ENCODE peak calls at places on chromosomes 16 and 17, in seven cellular contexts. One of them, this sample, is unnamed. For H3K4me1, the result is how much of the 10 kb centered on the place peaks cover.

GRCh38 chr17:77254961-77255741 is 114.4 kb downstream of the SEC14L1 start:
- DNase-seq in prostate gland: no peak
- DNase-seq in ovary: no peak
- DNase-seq in uterus: no peak
- DNase-seq in adrenal gland: peak
- DNase-seq in breast epithelium: peak
- DNase-seq in suprapubic skin: no peak
- DNase-seq in this sample: no peak

GRCh38 chr17:53749178-53749577 is 73.5 kb upstream of the KIF2B start:
- DNase-seq in prostate gland: no peak
- DNase-seq in ovary: no peak
- DNase-seq in uterus: no peak
- DNase-seq in adrenal gland: no peak
- DNase-seq in breast epithelium: no peak
- DNase-seq in suprapubic skin: no peak
- DNase-seq in this sample: no peak

GRCh38 chr16:87062569-87063442 is 254.4 kb downstream of the C16orf95 start:
- DNase-seq in prostate gland: peak
- DNase-seq in ovary: peak
- DNase-seq in uterus: no peak
- DNase-seq in adrenal gland: peak
- DNase-seq in breast epithelium: peak
- DNase-seq in suprapubic skin: peak
- DNase-seq in this sample: peak

GRCh38 chr17:80774146-80774545 is 217.5 kb upstream of the CHMP6 start:
- DNase-seq in prostate gland: no peak
- DNase-seq in ovary: no peak
- DNase-seq in uterus: no peak
- DNase-seq in adrenal gland: no peak
- DNase-seq in breast epithelium: no peak
- DNase-seq in suprapubic skin: peak
- DNase-seq in this sample: no peak

GRCh38 chr16:77220427-77220826 is 21.2 kb downstream of the SYCE1L start:
- DNase-seq in prostate gland: no peak
- DNase-seq in ovary: no peak
- DNase-seq in uterus: no peak
- DNase-seq in adrenal gland: no peak
- DNase-seq in breast epithelium: no peak
- DNase-seq in suprapubic skin: no peak
- DNase-seq in this sample: no peak

GRCh38 chr17:4950757-4951204 is at the start of gene ENO3:
- DNase-seq in prostate gland: no peak
- DNase-seq in ovary: peak
- DNase-seq in uterus: peak
- DNase-seq in adrenal gland: no peak
- DNase-seq in breast epithelium: no peak
- DNase-seq in suprapubic skin: no peak
- DNase-seq in this sample: peak

GRCh38 chr17:72900542-72900941 is 191.9 kb downstream of the SLC39A11 start:
- DNase-seq in prostate gland: no peak
- DNase-seq in ovary: no peak
- DNase-seq in uterus: no peak
- DNase-seq in adrenal gland: no peak
- DNase-seq in breast epithelium: no peak
- DNase-seq in suprapubic skin: no peak
- DNase-seq in this sample: no peak

GRCh38 chr17:79951361-79952264 is 84.1 kb downstream of the TBC1D16 start:
- DNase-seq in prostate gland: peak
- DNase-seq in ovary: peak
- DNase-seq in uterus: peak
- DNase-seq in adrenal gland: peak
- DNase-seq in breast epithelium: no peak
- DNase-seq in suprapubic skin: peak
- DNase-seq in this sample: peak

GRCh38 chr17:78558181-78558850 is 18.9 kb downstream of the DNAH17 start:
- DNase-seq in prostate gland: no peak
- DNase-seq in ovary: no peak
- DNase-seq in uterus: no peak
- DNase-seq in adrenal gland: no peak
- DNase-seq in breast epithelium: no peak
- DNase-seq in suprapubic skin: no peak
- DNase-seq in this sample: peak

DNA sequence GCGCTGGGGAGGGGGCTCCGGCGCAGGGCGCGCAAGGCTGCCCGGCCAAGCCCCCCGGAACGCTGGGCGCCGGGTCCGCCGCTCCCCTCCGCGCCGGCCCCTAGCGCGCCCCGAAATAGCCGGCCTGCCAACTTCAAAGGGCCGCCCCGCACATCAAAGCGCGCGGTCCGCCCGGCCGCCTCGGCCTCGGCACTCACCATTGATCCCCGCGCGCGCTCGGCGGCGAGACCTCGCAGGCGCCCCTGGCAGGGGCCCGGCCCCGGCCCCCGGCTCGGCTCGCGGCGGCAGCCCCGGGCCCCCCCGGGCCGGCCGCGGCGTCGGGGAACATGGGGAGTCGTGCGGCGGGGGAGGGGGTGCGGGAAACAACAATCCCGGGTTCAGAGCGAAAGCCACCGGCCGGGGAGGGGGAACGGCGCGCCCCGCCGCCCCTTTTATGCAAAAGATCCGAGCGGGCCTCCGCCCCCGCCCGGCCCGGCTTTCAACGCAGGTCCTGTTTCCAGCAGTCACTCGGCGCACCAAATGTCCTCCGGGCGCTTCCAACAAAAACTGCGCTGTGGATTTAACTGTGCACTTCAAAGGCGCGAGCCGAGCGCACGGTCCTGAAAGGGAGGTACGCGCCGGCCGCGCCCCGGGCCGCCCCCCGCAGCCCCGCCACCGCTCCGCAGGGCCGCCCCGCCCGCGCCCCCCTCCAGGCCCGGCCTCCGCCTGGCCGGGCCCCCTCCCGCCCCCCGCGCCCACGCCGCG is 648 bp downstream of the AXIN2 start:
- DNase-seq in prostate gland: peak
- DNase-seq in ovary: peak
- DNase-seq in uterus: peak
- DNase-seq in adrenal gland: peak
- DNase-seq in breast epithelium: peak
- DNase-seq in suprapubic skin: peak
- DNase-seq in this sample: peak
- H3K4me1 ChIP-seq in prostate gland: under half
- H3K4me1 ChIP-seq in ovary: under half
- H3K4me1 ChIP-seq in uterus: under half
- H3K4me1 ChIP-seq in adrenal gland: under half
- H3K4me1 ChIP-seq in breast epithelium: under half
- H3K4me1 ChIP-seq in suprapubic skin: under half
- H3K4me1 ChIP-seq in this sample: under half

DNA sequence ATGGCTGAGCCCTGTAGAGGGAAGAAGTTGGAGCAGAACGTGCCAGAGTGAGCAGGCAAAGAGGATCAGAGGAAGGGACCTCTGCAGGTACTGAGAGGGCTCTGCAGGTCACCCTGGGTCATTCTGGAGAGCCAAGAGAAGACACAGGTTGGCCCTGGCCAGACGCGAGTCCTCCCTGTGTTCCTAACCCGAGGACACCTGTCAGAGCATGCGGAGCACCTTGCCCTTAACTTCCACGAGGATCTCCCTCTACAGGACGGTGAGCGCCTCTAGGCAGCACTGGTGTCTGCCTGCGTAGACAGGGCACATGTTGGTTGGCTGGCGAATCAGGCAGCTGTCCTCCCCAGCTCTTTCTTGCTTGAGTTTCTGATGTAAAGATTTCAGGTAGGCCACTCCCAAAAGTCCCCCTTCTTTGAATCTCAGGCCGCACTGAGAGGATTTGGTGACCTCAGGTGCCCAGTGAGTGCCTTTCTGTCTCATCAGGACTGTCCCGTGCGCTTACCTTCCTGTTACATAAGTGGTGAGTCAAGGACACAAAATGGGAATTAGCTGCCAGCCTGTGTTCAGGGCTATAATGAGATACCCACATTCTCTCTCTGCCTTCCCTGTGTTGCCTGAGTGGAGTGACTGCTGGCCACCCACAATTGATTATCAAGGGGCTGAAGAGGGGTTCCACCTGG is 45.3 kb downstream of the MPRIP start:
- DNase-seq in prostate gland: no peak
- DNase-seq in ovary: peak
- DNase-seq in uterus: peak
- DNase-seq in adrenal gland: peak
- DNase-seq in breast epithelium: no peak
- DNase-seq in suprapubic skin: no peak
- DNase-seq in this sample: no peak
- TF ChIP-seq CTCF in prostate gland: no peak
- TF ChIP-seq CTCF in ovary: no peak
- TF ChIP-seq CTCF in uterus: no peak
- TF ChIP-seq CTCF in adrenal gland: no peak
- TF ChIP-seq CTCF in breast epithelium: no peak
- TF ChIP-seq CTCF in suprapubic skin: no peak
- TF ChIP-seq CTCF in this sample: no peak

GRCh38 chr16:4935231-4935855 is 1.6 kb downstream of the PPL start:
- DNase-seq in prostate gland: peak
- DNase-seq in ovary: peak
- DNase-seq in uterus: peak
- DNase-seq in adrenal gland: peak
- DNase-seq in breast epithelium: peak
- DNase-seq in suprapubic skin: peak
- DNase-seq in this sample: peak

GRCh38 chr16:4937782-4938682 is 1.1 kb upstream of the PPL start:
- DNase-seq in prostate gland: peak
- DNase-seq in ovary: no peak
- DNase-seq in uterus: no peak
- DNase-seq in adrenal gland: no peak
- DNase-seq in breast epithelium: peak
- DNase-seq in suprapubic skin: no peak
- DNase-seq in this sample: no peak

GRCh38 chr16:4938683-4939030 is 1.7 kb upstream of the PPL start:
- DNase-seq in prostate gland: no peak
- DNase-seq in ovary: no peak
- DNase-seq in uterus: no peak
- DNase-seq in adrenal gland: no peak
- DNase-seq in breast epithelium: no peak
- DNase-seq in suprapubic skin: no peak
- DNase-seq in this sample: no peak

GRCh38 chr16:4936181-4936990 is 562 bp downstream of the PPL start:
- DNase-seq in prostate gland: peak
- DNase-seq in ovary: peak
- DNase-seq in uterus: peak
- DNase-seq in adrenal gland: no peak
- DNase-seq in breast epithelium: peak
- DNase-seq in suprapubic skin: no peak
- DNase-seq in this sample: no peak

DNA sequence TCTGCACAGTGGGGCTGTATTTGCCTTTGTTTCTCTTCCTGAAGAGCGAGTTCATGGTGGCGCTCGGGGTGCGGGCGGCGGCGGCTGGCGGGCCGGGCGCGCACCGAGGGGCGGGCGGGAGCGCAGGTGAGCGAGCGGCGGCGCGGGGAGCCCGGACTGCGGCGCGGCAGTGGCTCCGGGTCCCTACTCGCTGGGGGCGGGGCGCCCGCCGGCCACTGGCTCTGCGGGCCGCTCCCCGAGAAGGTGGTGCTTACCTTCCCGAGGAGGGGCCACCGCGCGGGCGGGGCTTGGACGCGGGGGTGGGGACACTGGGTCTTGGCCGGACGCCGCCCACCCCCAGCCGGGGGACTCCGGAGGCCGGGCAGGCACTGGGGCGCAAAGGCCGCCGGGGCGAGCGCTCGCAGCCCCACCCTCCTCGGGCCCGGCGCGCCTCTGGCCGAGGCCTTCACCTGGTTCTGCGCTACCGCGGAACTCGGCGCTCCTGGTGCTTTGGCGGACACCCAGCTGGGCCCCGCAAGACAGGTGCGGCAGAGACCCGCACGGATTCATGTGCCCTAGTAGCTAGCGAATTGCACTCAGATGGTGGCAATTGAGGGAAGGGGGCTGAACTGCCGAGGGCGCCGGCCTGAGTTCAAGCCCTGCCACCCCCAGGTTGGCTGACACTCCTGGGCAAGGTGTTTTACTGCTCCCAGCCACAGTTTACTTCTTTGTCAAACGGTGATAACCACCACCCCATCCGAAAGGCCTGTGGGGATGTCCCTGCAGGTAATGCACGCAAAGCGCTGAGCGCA is at the start of gene PPL:
- DNase-seq in prostate gland: peak
- DNase-seq in ovary: peak
- DNase-seq in uterus: peak
- DNase-seq in adrenal gland: peak
- DNase-seq in breast epithelium: peak
- DNase-seq in suprapubic skin: peak
- DNase-seq in this sample: peak
- TF ChIP-seq POLR2A in prostate gland: peak
- TF ChIP-seq POLR2A in ovary: no peak
- TF ChIP-seq POLR2A in uterus: peak
- TF ChIP-seq POLR2A in adrenal gland: no peak
- TF ChIP-seq POLR2A in breast epithelium: no peak
- TF ChIP-seq POLR2A in suprapubic skin: no peak
- TF ChIP-seq POLR2A in this sample: no peak

GRCh38 chr16:71904239-71904638 is 8.9 kb downstream of the IST1 start:
- DNase-seq in prostate gland: no peak
- DNase-seq in ovary: no peak
- DNase-seq in uterus: no peak
- DNase-seq in adrenal gland: no peak
- DNase-seq in breast epithelium: no peak
- DNase-seq in suprapubic skin: no peak
- DNase-seq in this sample: no peak
- H3K4me1 ChIP-seq in prostate gland: under half
- H3K4me1 ChIP-seq in ovary: under half
- H3K4me1 ChIP-seq in uterus: under half
- H3K4me1 ChIP-seq in adrenal gland: under half
- H3K4me1 ChIP-seq in breast epithelium: under half
- H3K4me1 ChIP-seq in suprapubic skin: under half
- H3K4me1 ChIP-seq in this sample: under half